ENCODE peak calls at places on chromosomes 12 and 14, in four cellular contexts. D, T, P and S are unnamed samples. For H3K9me3 and H3K36me3, the result is how much of the 10 kb centered on the place peaks cover.

GRCh38 chr14:91415794-91416743 is 1.6 kb downstream of the CCDC88C start:
- DNase-seq in D (peak), T (no peak), P (no peak), S (no peak)

GRCh38 chr14:95935228-95935822 is 58.7 kb downstream of the TUNAR start:
- DNase-seq in D (no peak), P (no peak), T (no peak), S (no peak)

GRCh38 chr14:72498646-72499045 is 395.3 kb downstream of the DPF3 start:
- DNase-seq in T (no peak), D (no peak), P (no peak), S (no peak)

GRCh38 chr12:31456562-31456961 is 130.6 kb upstream of the SINHCAF start:
- DNase-seq in P (no peak), T (no peak), D (no peak), S (no peak)

GRCh38 chr14:88791629-88792571 is 853 bp downstream of the EML5 start:
- DNase-seq in P (no peak), T (no peak), D (peak), S (no peak)

GRCh38 chr12:56661979-56662638 is 16.3 kb upstream of the ATP5F1B start:
- DNase-seq in D (no peak), P (no peak), T (no peak), S (no peak)

GRCh38 chr12:57717846-57718640 is 20.5 kb downstream of the AGAP2 start:
- DNase-seq in D (no peak), P (no peak), T (no peak), S (peak)

GRCh38 chr12:108214486-108214885 is 85.4 kb downstream of the WSCD2 start:
- DNase-seq in T (no peak), D (no peak), P (no peak), S (no peak)

GRCh38 chr14:103721334-103722120 is 5.9 kb downstream of the ZFYVE21 start:
- DNase-seq in D (no peak), P (no peak), T (peak), S (peak)

GRCh38 chr12:102956738-102957338 is 636 bp upstream of the ASCL1 start:
- DNase-seq in P (no peak), T (no peak), D (no peak), S (no peak)

GRCh38 chr12:122099856-122100255 is 21.3 kb downstream of the MLXIP start:
- DNase-seq in T (no peak), P (no peak), D (no peak), S (no peak)

GRCh38 chr12:104063712-104064030 is 660 bp upstream of the HCFC2 start:
- DNase-seq in P (no peak), T (no peak), D (no peak), S (no peak)

GRCh38 chr14:56212541-56212940 is 94.3 kb downstream of the PELI2 start:
- DNase-seq in P (no peak), D (no peak), T (no peak), S (no peak)

GRCh38 chr12:94098466-94098865 is 49.9 kb upstream of the PLXNC1 start:
- DNase-seq in D (no peak), T (no peak), P (no peak), S (no peak)

GRCh38 chr14:24879661-24880381 is 170.1 kb downstream of the STXBP6 start:
- DNase-seq in D (no peak), P (no peak), T (no peak), S (no peak)

GRCh38 chr14:91284791-91285548 is 40.5 kb upstream of the GPR68 start:
- DNase-seq in P (no peak), T (no peak), D (no peak), S (no peak)

GRCh38 chr12:90233168-90234100 is 524.8 kb upstream of the ATP2B1 start:
- DNase-seq in T (no peak), D (no peak), P (no peak), S (no peak)

GRCh38 chr12:662541-663292 is 528 bp downstream of the NINJ2 start:
- DNase-seq in D (no peak), P (no peak), T (no peak), S (no peak)

GRCh38 chr12:119938049-119938667 is 50.9 kb upstream of the BICDL1 start:
- DNase-seq in D (peak), P (no peak), T (no peak), S (peak)

GRCh38 chr12:90833228-90833627 is 121.7 kb downstream of the CCER1 start:
- DNase-seq in D (no peak), P (no peak), T (no peak), S (no peak)

GRCh38 chr14:75050852-75051555 is at the start of gene MLH3:
- DNase-seq in T (peak), D (peak), P (peak), S (peak)

GRCh38 chr14:104138098-104138890 is at the start of gene KIF26A:
- DNase-seq in T (no peak), D (peak), P (no peak), S (no peak)

GRCh38 chr12:120719496-120720233 is 6.0 kb upstream of the ACADS start:
- DNase-seq in P (no peak), D (no peak), T (no peak), S (no peak)

GRCh38 chr12:45725631-45726593 is 3.6 kb upstream of the ARID2 start:
- DNase-seq in T (no peak), P (no peak), D (peak), S (peak)

GRCh38 chr12:9869307-9870161 is at the start of gene CLEC2B:
- DNase-seq in D (no peak), T (no peak), P (no peak), S (peak)

GRCh38 chr14:39247256-39247655 is 13.5 kb downstream of the MIA2 start:
- DNase-seq in D (no peak), T (no peak), P (no peak), S (no peak)

GRCh38 chr12:123891516-123892179 is 81.0 kb downstream of the CCDC92 start:
- DNase-seq in T (no peak), P (no peak), D (no peak), S (no peak)

GRCh38 chr12:123892180-123892559 is 80.5 kb downstream of the CCDC92 start:
- DNase-seq in P (no peak), T (no peak), D (no peak), S (no peak)

GRCh38 chr12:123893276-123893675 is 79.4 kb downstream of the CCDC92 start:
- DNase-seq in D (no peak), P (no peak), T (no peak), S (no peak)

GRCh38 chr12:123891011-123891410 is 81.6 kb downstream of the CCDC92 start:
- DNase-seq in P (no peak), D (no peak), T (no peak), S (no peak)

DNA sequence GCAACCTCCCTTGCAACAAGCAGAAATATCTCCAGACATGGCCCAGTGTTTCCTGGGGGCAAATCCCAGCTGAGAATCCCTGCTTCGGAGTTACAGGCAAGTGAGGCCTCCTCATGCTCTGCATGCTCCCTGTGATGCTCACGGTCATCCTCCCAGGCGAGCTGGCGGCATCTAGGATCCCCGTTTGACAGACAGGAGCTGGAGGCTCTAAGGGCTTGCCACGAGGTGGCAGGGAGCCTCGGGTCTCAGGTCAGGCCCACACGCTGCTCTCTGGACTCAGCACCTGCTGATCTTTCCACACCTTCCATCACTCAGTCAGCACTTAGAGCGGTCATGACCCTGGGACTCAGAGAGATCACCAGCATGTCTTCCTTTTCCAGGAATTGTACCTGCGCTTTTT is 79.8 kb downstream of the CCDC92 start:
- DNase-seq in P (no peak), T (no peak), D (no peak), S (no peak)
- H3K27ac ChIP-seq in P (no peak), T (no peak), D (no peak), S (no peak)

DNA sequence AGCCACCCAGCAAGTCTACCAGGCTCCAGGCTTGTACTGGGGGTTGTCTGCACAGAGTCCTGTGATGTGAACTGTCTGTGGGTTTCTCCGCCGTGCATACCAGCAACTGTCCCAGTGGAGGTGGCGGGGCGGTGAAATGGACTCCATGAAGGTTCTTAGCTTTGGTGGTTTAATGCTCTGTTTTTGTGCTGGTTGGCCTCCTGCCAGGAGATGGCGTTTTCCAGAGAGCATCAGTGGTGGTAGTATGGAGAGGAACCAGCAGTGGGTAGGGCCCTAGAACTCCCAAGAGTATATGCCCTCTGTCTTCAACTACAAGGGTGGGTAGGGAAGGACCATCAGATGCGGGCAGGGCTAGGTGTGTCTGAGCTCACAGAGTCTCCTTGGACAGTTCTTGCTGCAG is 303.8 kb downstream of the TMEM121 start:
- DNase-seq in P (no peak), T (no peak), D (no peak), S (no peak)
- H3K9me3 ChIP-seq in P (under half), T (under half), D (under half), S (under half)

GRCh38 chr12:105198961-105199360 is 37.0 kb downstream of the APPL2 start:
- DNase-seq in T (no peak), D (no peak), P (no peak), S (no peak)
- H3K36me3 ChIP-seq in T (under half), D (under half), P (half or more), S (half or more)

GRCh38 chr14:58631720-58632119 is 6.0 kb upstream of the DACT1 start:
- DNase-seq in T (no peak), P (no peak), D (no peak), S (no peak)

GRCh38 chr14:58629273-58629672 is 8.5 kb upstream of the DACT1 start:
- DNase-seq in P (no peak), D (no peak), T (no peak), S (no peak)

GRCh38 chr14:58628381-58628780 is 9.4 kb upstream of the DACT1 start:
- DNase-seq in T (no peak), P (no peak), D (no peak), S (no peak)

GRCh38 chr14:58625438-58625837 is 12.3 kb upstream of the DACT1 start:
- DNase-seq in D (no peak), T (no peak), P (no peak), S (no peak)

DNA sequence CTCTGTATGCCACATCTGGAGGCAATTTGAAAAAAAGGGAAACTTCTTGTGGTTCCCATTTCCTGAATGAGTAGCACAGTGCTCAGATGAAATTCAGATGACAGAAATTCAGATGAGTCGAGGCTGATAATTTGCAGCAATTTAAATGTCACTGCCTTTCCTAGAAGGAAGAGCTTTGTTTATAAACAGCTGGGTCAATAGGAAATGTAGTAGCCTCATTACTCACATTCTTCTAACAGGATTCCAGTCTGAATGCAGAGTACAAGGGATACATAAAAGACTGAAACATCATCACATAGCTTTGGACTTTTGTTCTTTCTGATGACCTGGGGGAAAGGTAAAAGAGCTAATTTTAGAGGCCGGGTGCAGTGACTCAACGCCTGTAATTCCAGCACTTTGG is 11.3 kb upstream of the DACT1 start:
- DNase-seq in P (no peak), T (no peak), D (no peak), S (peak)
- H3K27ac ChIP-seq in P (no peak), T (no peak), D (no peak), S (no peak)

GRCh38 chr12:34606749-34607519 is 584.6 kb downstream of the ALG10 start:
- DNase-seq in T (no peak), D (no peak), P (no peak), S (no peak)
- H3K9me3 ChIP-seq in T (half or more), D (under half), P (under half), S (under half)